ENCODE peak calls at places on chromosomes 11 and 22, in four cellular contexts. L, O, T and G are unnamed samples.

GRCh38 chr22:47442821-47443220 is 680.4 kb downstream of the TBC1D22A start:
- DNase-seq in L (no peak), O (no peak), T (peak), G (no peak)

GRCh38 chr11:76114238-76114637 is 92.1 kb downstream of the WNT11 start:
- DNase-seq in L (no peak), O (no peak), T (no peak), G (no peak)

GRCh38 chr11:102196816-102197215 is 86.6 kb downstream of the YAP1 start:
- DNase-seq in L (no peak), O (no peak), T (no peak), G (no peak)

GRCh38 chr22:43210631-43211515 is 23.9 kb upstream of the TTLL12 start:
- DNase-seq in L (no peak), O (no peak), T (no peak), G (no peak)

GRCh38 chr11:65041206-65042035 is at the start of gene SAC3D1:
- DNase-seq in L (peak), O (peak), T (peak), G (no peak)

GRCh38 chr11:60127311-60127811 is 38.9 kb downstream of the MS4A2 start:
- DNase-seq in L (no peak), O (no peak), T (no peak), G (no peak)

GRCh38 chr11:123197711-123198110 is 2.7 kb upstream of the CLMP start:
- DNase-seq in L (no peak), O (no peak), T (peak), G (no peak)

GRCh38 chr11:23021287-23021863 is 161.1 kb upstream of the CCDC179 start:
- DNase-seq in L (no peak), O (no peak), T (peak), G (no peak)

GRCh38 chr22:36510966-36511881 is 4.4 kb upstream of the FOXRED2 start:
- DNase-seq in L (peak), O (no peak), T (peak), G (no peak)

GRCh38 chr22:25747245-25747944 is 5.4 kb downstream of the MYO18B start:
- DNase-seq in L (no peak), O (no peak), T (no peak), G (peak)

GRCh38 chr22:41021655-41022454 is 70.5 kb upstream of the EP300 start:
- DNase-seq in L (peak), O (peak), T (peak), G (no peak)

GRCh38 chr11:21963013-21963412 is 229.9 kb upstream of the ANO5 start:
- DNase-seq in L (no peak), O (no peak), T (no peak), G (no peak)

GRCh38 chr11:109960831-109961230 is 132.4 kb upstream of the ZC3H12C start:
- DNase-seq in L (no peak), O (no peak), T (peak), G (no peak)

GRCh38 chr22:35344956-35345690 is 35.8 kb upstream of the HMOX1 start:
- DNase-seq in L (no peak), O (no peak), T (no peak), G (no peak)

GRCh38 chr11:121393855-121394254 is 58.3 kb upstream of the SORL1 start:
- DNase-seq in L (no peak), O (no peak), T (no peak), G (no peak)

GRCh38 chr11:115724709-115725108 is 220.5 kb upstream of the CADM1 start:
- DNase-seq in L (no peak), O (no peak), T (no peak), G (no peak)

GRCh38 chr22:46002757-46003270 is 25.9 kb upstream of the WNT7B start:
- DNase-seq in L (no peak), O (no peak), T (peak), G (no peak)

GRCh38 chr11:62560566-62561103 is 13.1 kb downstream of the EEF1G start:
- DNase-seq in L (peak), O (no peak), T (peak), G (peak)

GRCh38 chr22:47148956-47149748 is 386.7 kb downstream of the TBC1D22A start:
- DNase-seq in L (no peak), O (no peak), T (no peak), G (no peak)

GRCh38 chr11:92272651-92273050 is 48.0 kb downstream of the FAT3 start:
- DNase-seq in L (no peak), O (no peak), T (no peak), G (no peak)

GRCh38 chr11:101516546-101516945 is 67.3 kb downstream of the TRPC6 start:
- DNase-seq in L (no peak), O (no peak), T (no peak), G (no peak)

GRCh38 chr11:129224538-129224937 is 32.4 kb upstream of the ARHGAP32 start:
- DNase-seq in L (no peak), O (no peak), T (no peak), G (no peak)

GRCh38 chr22:25016311-25016710 is 63.8 kb downstream of the KIAA1671 start:
- DNase-seq in L (no peak), O (no peak), T (no peak), G (no peak)

GRCh38 chr11:85540181-85540580 is 87.0 kb downstream of the DLG2 start:
- DNase-seq in L (no peak), O (no peak), T (no peak), G (no peak)

GRCh38 chr11:18749681-18750319 is 23.8 kb upstream of the IGSF22 start:
- DNase-seq in L (no peak), O (no peak), T (peak), G (no peak)

GRCh38 chr11:7520981-7521487 is 7.2 kb downstream of the PPFIBP2 start:
- DNase-seq in L (no peak), O (no peak), T (no peak), G (no peak)

GRCh38 chr11:33658195-33658900 is 42.3 kb downstream of the C11orf91 start:
- DNase-seq in L (no peak), O (no peak), T (peak), G (no peak)

GRCh38 chr11:17760102-17761029 is 25.8 kb downstream of the KCNC1 start:
- DNase-seq in L (no peak), O (no peak), T (peak), G (no peak)

GRCh38 chr11:44219830-44220778 is 89.8 kb downstream of the ALX4 start:
- DNase-seq in L (no peak), O (no peak), T (peak), G (no peak)